ENCODE peak calls at places on chromosomes 11 and 22, in eight cellular contexts. R is upper lobe of left lung; Y is tibial artery; H is pancreas; Q is CD4-positive, alpha-beta T cell; M is iPS DF 6.9; Z is A549; F is CD4-positive, alpha-beta memory T cell. K is an unnamed sample.

GRCh38 chr11:9616858-9617257 is 43.4 kb downstream of the WEE1 start:
- DNase-seq in R (no peak), M (no peak), Z (no peak), Y (no peak), H (no peak), F (no peak), Q (no peak), K (no peak)

GRCh38 chr11:108647701-108648527 is 17.0 kb upstream of the DDX10 start:
- DNase-seq in H (peak; percentile 88), F (peak; percentile 63), Q (peak; percentile 60), R (no peak), Z (peak; percentile 66), M (peak; percentile 68), Y (peak; percentile 85), K (peak; percentile 50)

GRCh38 chr11:11706022-11706421 is 84.2 kb upstream of the GALNT18 start:
- DNase-seq in Z (no peak), Q (no peak), R (no peak), Y (no peak), H (no peak), M (no peak), F (no peak), K (no peak)

GRCh38 chr11:70424765-70425164 is 26.4 kb downstream of the CTTN start:
- DNase-seq in F (no peak), Q (no peak), H (no peak), M (no peak), Y (no peak), R (no peak), Z (no peak), K (no peak)

GRCh38 chr11:11416502-11416901 is 63.5 kb upstream of the CSNK2A3 start:
- DNase-seq in Q (no peak), Z (no peak), R (no peak), Y (no peak), H (no peak), F (no peak), M (no peak), K (no peak)

GRCh38 chr11:117781650-117782049 is 15.4 kb downstream of the DSCAML1 start:
- DNase-seq in F (no peak), Y (no peak), Z (no peak), Q (no peak), R (no peak), M (no peak), H (no peak), K (no peak)

GRCh38 chr11:88779551-88779950 is 286.2 kb downstream of the GRM5 start:
- DNase-seq in M (no peak), Y (no peak), F (no peak), Z (peak; percentile 16), R (no peak), H (no peak), Q (no peak), K (no peak)

GRCh38 chr11:33329705-33330329 is 72.6 kb downstream of the HIPK3 start:
- DNase-seq in F (peak; percentile 47), H (peak; percentile 57), R (no peak), M (peak; percentile 20), Y (no peak), Z (peak; percentile 76), Q (peak; percentile 38), K (peak; percentile 18)

GRCh38 chr11:109783842-109784241 is 309.4 kb upstream of the ZC3H12C start:
- DNase-seq in F (no peak), H (no peak), Q (no peak), Z (no peak), M (no peak), Y (no peak), R (no peak), K (no peak)

GRCh38 chr11:117107701-117108590 is 9.7 kb upstream of the SIK3 start:
- DNase-seq in Z (no peak), F (no peak), Q (no peak), Y (no peak), H (no peak), R (no peak), M (no peak), K (no peak)

GRCh38 chr11:92314499-92314898 is 89.9 kb downstream of the FAT3 start:
- DNase-seq in R (no peak), F (no peak), M (no peak), Z (no peak), Y (peak; percentile 80), H (no peak), Q (no peak), K (no peak)

GRCh38 chr22:47355388-47355725 is 592.9 kb downstream of the TBC1D22A start:
- DNase-seq in H (peak; percentile 2), Q (no peak), F (no peak), M (no peak), Y (no peak), R (no peak), Z (no peak), K (no peak)

GRCh38 chr22:47357086-47357485 is 594.6 kb downstream of the TBC1D22A start:
- DNase-seq in F (no peak), Z (no peak), Q (no peak), R (peak; percentile 38), M (no peak), H (peak; percentile 2), Y (no peak), K (no peak)

GRCh38 chr22:47355776-47356432 is 593.5 kb downstream of the TBC1D22A start:
- DNase-seq in H (peak; percentile 2), Y (no peak), F (no peak), M (no peak), Z (no peak), R (no peak), Q (no peak), K (no peak)

GRCh38 chr22:47357493-47357892 is 595.0 kb downstream of the TBC1D22A start:
- DNase-seq in Z (no peak), Q (no peak), F (no peak), H (peak; percentile 1), M (no peak), R (no peak), Y (no peak), K (no peak)

DNA sequence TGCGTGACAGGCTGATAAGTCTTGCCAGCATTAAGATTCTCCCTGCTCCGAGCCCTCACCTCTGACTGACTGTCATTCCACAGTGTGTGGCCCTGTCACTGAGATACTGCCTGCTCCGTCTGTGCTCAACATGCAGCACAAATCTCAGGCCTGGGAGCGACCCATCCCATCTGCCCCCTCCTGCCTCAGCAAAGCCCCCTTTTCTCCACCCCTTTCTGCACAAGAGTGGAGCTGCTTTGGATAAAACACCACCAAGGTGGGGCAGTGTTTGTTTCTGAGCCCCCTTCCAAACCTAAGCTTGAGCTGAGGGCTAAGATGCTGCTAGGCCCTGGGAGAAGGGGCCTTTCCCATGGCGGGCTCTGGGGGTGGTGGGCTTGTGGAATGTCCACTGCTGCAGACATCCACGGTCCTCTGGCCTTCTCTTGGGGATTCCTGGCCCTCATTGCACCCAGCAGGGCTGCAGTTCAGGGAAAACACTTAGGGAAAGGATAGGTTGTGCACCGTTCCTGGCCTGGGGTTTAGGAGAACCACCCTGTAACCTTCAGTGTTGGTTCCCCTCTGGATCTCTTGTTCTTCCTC is 594.1 kb downstream of the TBC1D22A start:
- DNase-seq in F (no peak), H (peak; percentile 1), Y (no peak), Q (no peak), Z (no peak), R (no peak), M (no peak), K (no peak)
- H3K9me3 ChIP-seq in F (no peaks in the 10 kb centered on the region), H (no peaks in the 10 kb centered on the region), Y (no peaks in the 10 kb centered on the region), Q (no peaks in the 10 kb centered on the region), Z (peaks cover 2% of the 10 kb centered on the region), R (no peaks in the 10 kb centered on the region), M (peaks cover 18% of the 10 kb centered on the region), K (no peaks in the 10 kb centered on the region)

DNA sequence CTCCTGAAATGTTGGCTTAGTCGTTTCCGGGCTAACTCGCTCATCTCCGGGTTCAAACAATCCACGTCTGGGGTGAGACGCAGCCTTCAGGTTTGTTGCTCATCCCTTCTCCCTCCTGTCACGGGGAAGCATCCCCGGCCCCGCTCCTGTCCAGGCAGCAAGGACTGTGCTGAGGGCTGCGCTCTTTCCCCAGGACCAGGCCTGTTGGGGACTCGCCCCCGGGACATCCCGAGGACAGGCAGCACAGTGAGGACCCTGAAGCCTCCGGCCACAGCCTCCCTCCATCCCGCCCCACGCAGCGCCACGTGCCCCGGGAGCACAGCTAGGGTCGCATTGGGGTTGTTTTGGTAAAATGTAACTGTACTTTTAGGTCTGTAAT is 252.0 kb downstream of the BRD1 start:
- DNase-seq in H (no peak), F (no peak), R (peak; percentile 67), Z (no peak), Y (peak; percentile 58), M (no peak), Q (no peak), K (no peak)
- H3K9me3 ChIP-seq in H (no peaks in the 10 kb centered on the region), F (no peaks in the 10 kb centered on the region), R (no peaks in the 10 kb centered on the region), Z (no peaks in the 10 kb centered on the region), Y (no peaks in the 10 kb centered on the region), M (peaks cover 20% of the 10 kb centered on the region), Q (peaks cover 9% of the 10 kb centered on the region), K (no peaks in the 10 kb centered on the region)

GRCh38 chr11:132576706-132577105 is 955.6 kb downstream of the OPCML start:
- DNase-seq in H (no peak), Y (no peak), Q (no peak), Z (peak; percentile 11), F (no peak), M (peak; percentile 9), R (no peak), K (no peak)
- H3K9me3 ChIP-seq in H (no peaks in the 10 kb centered on the region), Y (no peaks in the 10 kb centered on the region), Q (no peaks in the 10 kb centered on the region), Z (no peaks in the 10 kb centered on the region), F (no peaks in the 10 kb centered on the region), M (no peaks in the 10 kb centered on the region), R (no peaks in the 10 kb centered on the region), K (no peaks in the 10 kb centered on the region)

DNA sequence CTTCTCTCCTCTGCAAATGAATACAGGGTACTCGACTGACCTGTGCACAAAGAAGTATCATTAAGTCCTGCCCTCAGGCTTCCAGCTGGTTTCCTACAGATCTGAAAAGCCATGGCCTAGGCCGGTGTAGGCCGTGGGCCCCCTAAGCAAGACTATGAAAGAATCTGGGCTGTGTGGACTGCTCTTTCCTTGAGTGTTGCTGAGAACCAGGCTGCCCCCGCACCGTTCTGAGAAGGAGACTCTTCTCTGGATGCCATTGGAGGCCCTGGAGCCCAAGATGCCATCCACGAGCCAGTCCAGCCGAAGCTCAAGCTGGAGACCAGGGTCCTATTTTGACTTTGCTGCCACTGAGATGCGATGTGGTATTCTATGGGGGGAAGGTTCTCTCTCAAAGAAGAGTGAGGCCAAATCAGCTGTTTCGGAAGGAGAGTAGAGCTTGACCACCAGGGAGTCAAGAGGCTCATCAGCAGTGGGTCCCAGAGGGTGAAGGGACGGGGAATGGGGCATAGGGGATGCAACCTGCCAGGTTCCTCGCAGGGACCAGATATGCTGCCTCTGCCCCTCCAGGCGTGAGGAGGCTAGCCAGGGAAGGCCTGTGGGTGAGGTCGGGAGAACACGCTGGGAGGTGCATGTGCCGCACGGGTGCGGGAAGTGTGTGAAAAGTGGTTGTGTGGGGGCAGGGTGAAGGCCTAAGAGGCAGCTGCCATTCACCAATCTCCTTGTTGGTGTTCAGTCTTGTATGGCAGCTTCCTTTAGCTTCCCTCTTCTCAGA is 96.4 kb upstream of the B3GAT1 start:
- DNase-seq in M (no peak), Z (no peak), Y (peak; percentile 43), Q (no peak), H (no peak), F (no peak), R (no peak), K (no peak)
- H3K9me3 ChIP-seq in M (no peaks in the 10 kb centered on the region), Z (no peaks in the 10 kb centered on the region), Y (no peaks in the 10 kb centered on the region), Q (no peaks in the 10 kb centered on the region), H (no peaks in the 10 kb centered on the region), F (no peaks in the 10 kb centered on the region), R (no peaks in the 10 kb centered on the region), K (no peaks in the 10 kb centered on the region)